ENCODE peak calls at places on chromosome 2, in seven cellular contexts. I, M, O, C, P, S and Z are unnamed samples.

GRCh38 chr2:224041554-224041953 is 2.5 kb upstream of the SERPINE2 start:
- DNase-seq in I (no peak), M (no peak), O (no peak), C (no peak), P (no peak), S (no peak), Z (no peak)

GRCh38 chr2:32810909-32811495 is 135.8 kb upstream of the LTBP1 start:
- DNase-seq in I (no peak), M (no peak), O (no peak), C (no peak), P (no peak), S (no peak), Z (no peak)

GRCh38 chr2:105839793-105840192 is 95.1 kb downstream of the NCK2 start:
- DNase-seq in I (no peak), M (no peak), O (no peak), C (no peak), P (no peak), S (no peak), Z (no peak)

GRCh38 chr2:131120815-131121317 is 15.7 kb downstream of the PLEKHB2 start:
- DNase-seq in I (no peak), M (peak), O (no peak), C (no peak), P (no peak), S (no peak), Z (no peak)

GRCh38 chr2:45616663-45617411 is 5.8 kb upstream of the SRBD1 start:
- DNase-seq in I (peak), M (no peak), O (no peak), C (no peak), P (no peak), S (no peak), Z (no peak)

GRCh38 chr2:45104429-45104828 is 95.2 kb upstream of the SIX2 start:
- DNase-seq in I (no peak), M (no peak), O (no peak), C (no peak), P (no peak), S (no peak), Z (no peak)

GRCh38 chr2:122136071-122136470 is 380.6 kb downstream of the TSN start:
- DNase-seq in I (peak), M (no peak), O (peak), C (no peak), P (no peak), S (no peak), Z (peak)

GRCh38 chr2:160658851-160659250 is 165.2 kb upstream of the RBMS1 start:
- DNase-seq in I (no peak), M (no peak), O (no peak), C (no peak), P (no peak), S (no peak), Z (no peak)

GRCh38 chr2:201357216-201357615 is at the start of gene FLACC1:
- DNase-seq in I (peak), M (peak), O (no peak), C (no peak), P (no peak), S (no peak), Z (no peak)

GRCh38 chr2:188870289-188870688 is 103.9 kb upstream of the COL3A1 start:
- DNase-seq in I (peak), M (no peak), O (peak), C (no peak), P (peak), S (no peak), Z (no peak)

GRCh38 chr2:138744709-138745108 is 35.5 kb downstream of the NXPH2 start:
- DNase-seq in I (no peak), M (no peak), O (no peak), C (no peak), P (no peak), S (no peak), Z (no peak)

DNA sequence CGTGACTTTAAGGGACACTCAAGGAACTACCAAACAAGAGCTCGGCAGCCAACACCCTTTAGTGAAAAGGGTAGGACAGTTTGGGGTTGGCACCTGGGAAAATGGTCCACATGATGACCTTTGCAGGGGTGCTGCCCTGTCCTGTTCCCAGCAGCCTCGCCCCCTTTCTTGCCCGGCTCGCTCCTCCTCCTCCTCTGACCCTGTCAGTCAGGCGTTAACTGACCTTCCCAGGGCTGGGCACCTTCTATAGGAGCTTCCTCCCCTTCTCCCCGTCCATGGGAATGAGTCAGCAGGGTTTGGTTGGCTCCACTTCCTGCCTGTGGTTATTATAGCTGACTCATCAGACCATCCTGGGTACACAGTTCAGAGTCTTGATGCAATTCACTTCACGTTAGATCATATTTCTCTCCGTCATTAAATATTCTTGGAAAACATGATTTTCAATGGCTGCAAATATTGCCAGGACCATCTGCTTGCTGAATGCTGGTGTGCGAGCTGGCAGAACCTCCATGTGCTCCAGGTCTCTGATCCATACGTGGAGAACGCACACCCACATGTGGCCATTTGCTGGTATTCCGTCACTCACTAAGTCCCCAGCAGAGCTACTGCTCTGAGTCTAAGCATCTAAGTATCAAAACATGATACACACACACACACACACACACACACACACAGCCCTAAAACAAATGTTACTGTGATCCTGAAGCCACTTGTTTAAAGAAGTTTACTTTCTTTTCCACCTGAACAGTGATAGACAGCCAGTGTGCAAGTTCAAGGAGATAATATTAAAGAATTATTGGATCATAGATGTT is 185.0 kb downstream of the ANAPC1 start:
- DNase-seq in I (peak), M (peak), O (peak), C (peak), P (peak), S (no peak), Z (no peak)
- TF ChIP-seq CTCF in I (peak), M (peak), O (no peak), C (no peak), P (peak), S (no peak), Z (peak)

GRCh38 chr2:53442783-53443182 is 324.8 kb upstream of the CHAC2 start:
- DNase-seq in I (no peak), M (no peak), O (no peak), C (no peak), P (no peak), S (no peak), Z (no peak)
- TF ChIP-seq CTCF in I (peak), M (peak), O (no peak), C (no peak), P (no peak), S (no peak), Z (no peak)

DNA sequence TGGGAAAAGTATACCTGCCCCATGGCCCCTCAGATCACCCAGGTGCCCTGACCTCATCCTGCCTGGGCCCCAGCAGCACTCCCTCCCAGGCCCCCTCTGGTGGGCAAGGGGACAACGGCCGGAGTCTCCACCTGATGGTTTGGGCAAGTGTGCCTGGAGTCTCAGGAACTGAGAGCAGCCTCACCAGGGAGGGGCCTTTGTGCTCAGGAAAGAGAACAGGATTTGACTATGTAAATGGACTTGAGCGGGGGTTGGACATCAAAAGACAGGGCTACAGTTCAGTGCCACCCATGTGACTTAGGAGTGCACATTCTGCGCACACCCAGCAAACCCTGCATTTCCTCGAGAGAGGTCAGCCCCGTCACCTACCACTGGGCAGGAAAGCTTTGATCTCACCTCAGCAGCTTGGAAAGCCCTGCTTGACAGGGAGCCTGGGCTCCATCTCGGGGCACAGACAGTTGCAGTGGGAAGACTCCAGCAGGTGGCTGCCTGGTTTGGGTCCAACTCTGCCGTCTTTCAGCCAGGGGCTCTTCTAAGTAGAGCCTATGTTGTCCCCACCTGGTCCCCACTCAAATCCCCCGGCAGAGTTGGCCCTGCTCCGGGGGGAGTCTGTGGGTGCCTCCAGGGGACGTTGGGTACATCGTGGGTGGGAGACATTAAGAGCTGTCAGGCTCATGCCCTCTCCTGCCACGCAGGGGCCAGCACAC is 3.3 kb downstream of the INPP5D start:
- DNase-seq in I (no peak), M (no peak), O (peak), C (no peak), P (no peak), S (no peak), Z (peak)
- TF ChIP-seq CTCF in I (no peak), M (no peak), O (peak), C (no peak), P (peak), S (no peak), Z (peak)

DNA sequence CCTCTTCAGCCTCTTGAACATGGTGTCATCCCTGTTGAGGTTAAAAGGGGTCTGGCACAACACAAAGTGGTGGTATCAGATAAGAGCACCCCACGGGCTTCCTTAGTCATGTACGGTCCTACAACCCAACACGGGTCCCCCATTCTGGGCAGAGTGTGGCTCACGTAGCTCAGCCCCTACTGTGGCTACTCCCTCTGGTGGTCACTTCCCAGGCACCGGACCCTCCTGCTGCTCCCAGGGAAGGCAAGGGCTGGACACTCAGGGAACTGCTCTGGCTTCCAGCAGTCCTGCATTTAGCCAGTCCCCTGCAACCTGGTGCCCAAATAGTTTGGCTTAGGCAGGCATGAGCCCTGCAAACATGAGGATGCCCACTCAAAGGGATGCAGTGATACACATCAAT is 58.6 kb downstream of the GALNT14 start:
- DNase-seq in I (no peak), M (no peak), O (no peak), C (no peak), P (no peak), S (no peak), Z (no peak)
- TF ChIP-seq CTCF in I (peak), M (peak), O (no peak), C (no peak), P (peak), S (no peak), Z (no peak)

GRCh38 chr2:191866195-191866594 is 19.3 kb upstream of the CAVIN2 start:
- DNase-seq in I (no peak), M (no peak), O (no peak), C (no peak), P (no peak), S (no peak), Z (no peak)
- TF ChIP-seq CTCF in I (no peak), M (no peak), O (no peak), C (no peak), P (no peak), S (no peak), Z (no peak)

DNA sequence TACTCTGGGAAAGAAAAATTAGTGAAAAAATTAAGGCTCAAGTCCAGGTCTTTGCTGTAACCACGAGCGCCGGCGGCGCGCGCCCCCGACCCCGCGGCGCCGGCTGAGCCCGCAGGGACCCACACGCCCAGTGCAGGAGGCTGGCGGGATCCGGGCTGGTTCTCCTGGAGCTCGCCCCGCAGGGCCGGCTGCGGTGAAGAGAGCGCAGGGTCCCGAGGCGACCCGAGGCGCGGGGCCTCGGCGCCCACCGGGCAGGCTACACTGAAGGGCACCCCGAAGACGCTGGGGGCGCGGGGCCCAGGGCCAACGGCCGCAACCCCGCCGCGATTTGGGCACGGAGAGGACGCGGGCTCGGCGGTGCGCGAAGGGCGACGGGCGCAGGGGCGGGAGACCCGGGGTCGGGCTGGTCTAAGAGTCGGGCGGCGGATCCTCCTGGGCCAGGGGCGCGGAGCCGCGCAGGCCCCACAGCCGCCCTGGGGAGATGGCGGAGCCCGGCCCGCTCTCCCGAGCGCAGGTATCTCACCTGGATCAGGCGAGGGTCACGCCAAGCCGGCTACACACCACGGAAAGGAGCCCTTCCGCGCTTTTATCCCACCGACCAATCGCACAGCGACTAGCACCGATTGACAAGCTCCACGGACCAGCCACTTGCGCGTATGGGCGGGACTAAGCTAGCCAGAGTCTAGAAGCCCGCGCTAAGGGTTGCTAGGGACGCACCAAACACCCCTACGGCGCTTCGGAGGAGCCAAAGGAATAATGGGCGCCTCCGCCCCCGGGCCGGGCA is at the start of gene PASK:
- DNase-seq in I (peak), M (peak), O (peak), C (peak), P (peak), S (peak), Z (peak)
- TF ChIP-seq CTCF in I (no peak), M (no peak), O (no peak), C (no peak), P (no peak), S (no peak), Z (no peak)

GRCh38 chr2:69940691-69941090 is 20.7 kb downstream of the ASPRV1 start:
- DNase-seq in I (no peak), M (no peak), O (no peak), C (no peak), P (no peak), S (no peak), Z (no peak)

GRCh38 chr2:69945447-69945846 is 16.0 kb downstream of the ASPRV1 start:
- DNase-seq in I (no peak), M (no peak), O (no peak), C (no peak), P (no peak), S (no peak), Z (no peak)

GRCh38 chr2:69945900-69946299 is 15.5 kb downstream of the ASPRV1 start:
- DNase-seq in I (no peak), M (no peak), O (no peak), C (no peak), P (no peak), S (no peak), Z (no peak)

GRCh38 chr2:69943841-69944604 is 17.4 kb downstream of the ASPRV1 start:
- DNase-seq in I (no peak), M (no peak), O (no peak), C (no peak), P (no peak), S (no peak), Z (no peak)

DNA sequence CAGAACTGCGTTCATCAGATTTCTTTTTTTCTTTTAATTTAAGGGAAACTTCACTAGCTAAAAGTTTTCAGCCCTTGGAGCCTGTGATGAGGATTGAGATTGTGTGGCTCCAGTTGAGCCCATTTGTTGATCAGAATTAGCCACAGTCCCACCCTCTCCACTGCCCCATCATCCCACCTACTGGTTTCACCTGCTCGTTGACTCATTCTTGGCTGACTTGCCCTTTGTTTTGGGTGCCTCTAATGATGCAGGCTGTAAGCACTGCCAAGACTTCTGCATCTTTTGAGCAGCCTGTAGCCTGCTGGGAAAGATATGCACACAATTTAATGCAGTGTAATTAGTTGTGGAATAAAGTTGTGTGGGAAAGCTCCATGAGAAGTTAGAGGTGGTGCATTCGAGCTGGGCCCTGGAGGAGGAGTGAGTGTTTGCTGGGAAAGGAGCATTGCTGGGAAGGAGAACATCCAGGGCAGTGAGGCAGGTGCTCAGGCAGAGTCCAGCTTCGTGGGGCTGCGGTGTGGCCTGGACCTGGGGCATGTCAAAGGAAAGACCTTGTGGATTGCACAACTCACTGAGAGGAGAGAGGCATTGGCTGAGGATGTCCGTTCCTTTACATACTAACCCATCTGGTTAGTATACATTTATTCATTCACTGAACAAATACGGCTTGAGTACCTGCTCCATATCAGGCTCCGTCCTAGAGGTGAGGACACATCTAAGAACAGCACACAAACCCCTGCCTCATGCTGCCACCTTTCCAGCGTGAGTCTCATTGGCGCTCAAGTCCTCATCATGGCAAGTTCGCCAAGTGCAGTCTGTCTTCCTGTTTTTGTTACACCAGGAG is 18.2 kb downstream of the ASPRV1 start:
- DNase-seq in I (no peak), M (no peak), O (peak), C (no peak), P (no peak), S (no peak), Z (no peak)
- TF ChIP-seq CTCF in I (no peak), M (no peak), O (no peak), C (no peak), P (no peak), S (no peak), Z (no peak)

DNA sequence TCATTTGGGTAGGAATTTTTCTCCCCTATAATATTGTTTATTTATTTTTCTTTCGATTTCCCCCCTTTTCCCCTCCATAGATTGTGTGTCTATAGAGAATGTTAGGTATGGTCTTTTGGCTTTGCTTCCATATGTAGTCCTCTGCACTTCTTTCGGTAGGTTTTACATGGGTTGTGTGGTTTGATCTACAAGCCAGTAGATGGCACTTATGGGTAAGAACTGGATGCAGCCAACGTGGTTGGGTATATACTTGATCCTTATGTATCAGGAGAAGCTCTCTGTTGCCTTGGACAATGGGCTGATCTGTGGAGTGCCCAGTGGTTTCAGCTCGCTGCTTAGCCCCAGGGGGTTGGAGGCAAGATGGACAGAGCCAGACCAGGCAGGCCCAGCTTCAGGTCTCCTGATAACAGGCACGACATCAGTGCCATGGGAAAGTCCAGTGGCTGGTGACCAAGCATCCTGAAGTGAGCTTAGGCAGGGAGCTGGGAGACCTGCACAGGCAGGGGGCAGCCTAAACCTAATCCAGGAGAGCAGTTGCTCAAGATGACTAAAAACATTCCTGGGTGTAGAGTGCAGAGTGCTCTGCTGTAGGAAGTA is 488.3 kb downstream of the CCDC85A start:
- DNase-seq in I (peak), M (no peak), O (no peak), C (no peak), P (no peak), S (no peak), Z (no peak)
- TF ChIP-seq CTCF in I (no peak), M (no peak), O (no peak), C (no peak), P (no peak), S (no peak), Z (no peak)

GRCh38 chr2:39220136-39220535 is 23.6 kb downstream of the CDKL4 start:
- DNase-seq in I (no peak), M (no peak), O (no peak), C (no peak), P (no peak), S (no peak), Z (no peak)

GRCh38 chr2:39216495-39217191 is 27.1 kb downstream of the CDKL4 start:
- DNase-seq in I (no peak), M (no peak), O (peak), C (peak), P (no peak), S (no peak), Z (peak)

GRCh38 chr2:39218401-39218800 is 25.4 kb downstream of the CDKL4 start:
- DNase-seq in I (no peak), M (no peak), O (peak), C (no peak), P (no peak), S (no peak), Z (no peak)

GRCh38 chr2:39215545-39215944 is 28.2 kb downstream of the CDKL4 start:
- DNase-seq in I (no peak), M (no peak), O (peak), C (no peak), P (no peak), S (no peak), Z (no peak)

GRCh38 chr2:39217192-39217550 is 26.6 kb downstream of the CDKL4 start:
- DNase-seq in I (no peak), M (no peak), O (peak), C (no peak), P (no peak), S (no peak), Z (no peak)
- TF ChIP-seq CTCF in I (no peak), M (no peak), O (no peak), C (no peak), P (no peak), S (no peak), Z (no peak)